ENCODE peak calls at places on chromosomes 11 and 22, in six cellular contexts. F is neuronal stem cell, D is H9, A is H1, M is IMR-90, P is mesendoderm. L is an unnamed sample.

GRCh38 chr22:27531782-27532530 is 269.6 kb downstream of the MN1 start:
- DNase-seq in P (peak), A (no peak), M (peak), F (no peak), D (no peak), L (peak)

GRCh38 chr11:69123593-69124545 is 31.9 kb upstream of the SMIM38 start:
- DNase-seq in F (no peak), D (no peak), M (no peak), A (no peak), P (peak), L (no peak)

GRCh38 chr22:48951836-48952235 is 875.8 kb downstream of the BRD1 start:
- DNase-seq in D (peak), F (no peak), P (no peak), M (no peak), A (no peak), L (no peak)

GRCh38 chr11:6695377-6695776 is 12.2 kb upstream of the MRPL17 start:
- DNase-seq in F (no peak), P (no peak), D (no peak), A (no peak), M (peak), L (no peak)

GRCh38 chr11:69409812-69410645 is 71.4 kb upstream of the LINC01488 start:
- DNase-seq in D (no peak), M (no peak), F (no peak), A (no peak), P (no peak), L (no peak)

GRCh38 chr11:7577883-7578242 is 64.1 kb downstream of the PPFIBP2 start:
- DNase-seq in P (peak), A (no peak), D (peak), F (no peak), M (peak), L (peak)

GRCh38 chr11:77560605-77561004 is 29.1 kb upstream of the AQP11 start:
- DNase-seq in M (peak), D (no peak), F (no peak), P (peak), A (no peak), L (peak)

GRCh38 chr11:112789481-112789880 is 171.7 kb upstream of the NCAM1 start:
- DNase-seq in D (no peak), A (no peak), F (no peak), P (no peak), M (no peak), L (no peak)

GRCh38 chr11:86812981-86813380 is 12.6 kb downstream of the PRSS23 start:
- DNase-seq in A (no peak), F (no peak), D (no peak), P (no peak), M (peak), L (no peak)

GRCh38 chr11:124402326-124402922 is 3.6 kb upstream of the OR8B3 start:
- DNase-seq in P (peak), M (peak), D (peak), F (peak), A (peak), L (peak)

GRCh38 chr11:84514436-84514835 is 1112.7 kb downstream of the DLG2 start:
- DNase-seq in F (no peak), P (no peak), M (no peak), A (no peak), D (no peak), L (no peak)

GRCh38 chr11:116053538-116053919 is 549.3 kb upstream of the CADM1 start:
- DNase-seq in M (no peak), D (no peak), F (no peak), P (no peak), A (no peak), L (no peak)

GRCh38 chr22:48153726-48154125 is 1391.3 kb downstream of the TBC1D22A start:
- DNase-seq in P (no peak), F (no peak), M (no peak), A (no peak), D (no peak), L (no peak)

GRCh38 chr22:39185601-39186012 is 33.1 kb upstream of the CBX7 start:
- DNase-seq in D (no peak), P (no peak), F (no peak), A (no peak), M (peak), L (no peak)

GRCh38 chr22:50260434-50260800 is 1.1 kb downstream of the MAPK12 start:
- DNase-seq in F (no peak), M (no peak), P (no peak), D (no peak), A (no peak), L (no peak)
- H4K8ac ChIP-seq in F (peak), M (peak), P (no peak), D (no peak), A (no peak), L (no peak)

GRCh38 chr22:30234786-30235470 is 11.6 kb downstream of the LIF start:
- DNase-seq in A (no peak), F (no peak), P (peak), M (peak), D (no peak), L (no peak)

GRCh38 chr22:30236875-30237274 is 9.7 kb downstream of the LIF start:
- DNase-seq in D (no peak), A (no peak), P (no peak), M (no peak), F (no peak), L (no peak)

GRCh38 chr22:30238136-30238535 is 8.4 kb downstream of the LIF start:
- DNase-seq in A (no peak), P (no peak), M (no peak), D (no peak), F (no peak), L (no peak)

GRCh38 chr22:30233582-30233981 is 13.0 kb downstream of the LIF start:
- DNase-seq in A (no peak), M (no peak), F (no peak), D (no peak), P (no peak), L (no peak)

DNA sequence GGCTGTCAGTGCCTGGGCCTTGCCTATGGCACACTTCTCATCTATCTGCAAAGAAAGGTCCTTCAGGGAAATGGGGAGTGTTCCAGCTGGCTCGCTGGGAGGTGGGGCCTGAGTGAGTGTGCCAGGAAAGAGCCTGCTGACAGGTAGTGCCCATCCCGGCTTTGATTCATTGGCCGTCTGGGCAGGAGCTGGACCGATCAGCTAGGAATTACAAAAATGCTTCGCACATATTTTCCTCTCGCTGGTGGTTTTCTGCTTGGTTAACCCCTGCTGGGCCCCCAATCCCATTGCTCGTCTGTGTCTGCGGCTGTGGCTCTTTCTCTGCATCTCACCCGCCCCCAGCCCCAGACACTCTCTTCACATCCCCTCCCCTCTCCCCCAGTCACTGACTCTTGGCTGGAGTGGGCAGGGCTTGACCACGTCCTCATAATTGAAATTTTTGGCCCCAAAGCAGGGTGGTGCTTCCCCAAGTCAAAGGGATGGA is 10.8 kb downstream of the LIF start:
- DNase-seq in A (no peak), F (no peak), D (no peak), M (peak), P (peak), L (no peak)
- H4K8ac ChIP-seq in A (peak), F (no peak), D (no peak), M (peak), P (no peak), L (peak)

GRCh38 chr11:128174465-128175101 is 412.8 kb downstream of the ETS1 start:
- DNase-seq in F (no peak), A (no peak), D (peak), M (peak), P (peak), L (peak)
- H4K8ac ChIP-seq in F (no peak), A (no peak), D (no peak), M (no peak), P (no peak), L (peak)

DNA sequence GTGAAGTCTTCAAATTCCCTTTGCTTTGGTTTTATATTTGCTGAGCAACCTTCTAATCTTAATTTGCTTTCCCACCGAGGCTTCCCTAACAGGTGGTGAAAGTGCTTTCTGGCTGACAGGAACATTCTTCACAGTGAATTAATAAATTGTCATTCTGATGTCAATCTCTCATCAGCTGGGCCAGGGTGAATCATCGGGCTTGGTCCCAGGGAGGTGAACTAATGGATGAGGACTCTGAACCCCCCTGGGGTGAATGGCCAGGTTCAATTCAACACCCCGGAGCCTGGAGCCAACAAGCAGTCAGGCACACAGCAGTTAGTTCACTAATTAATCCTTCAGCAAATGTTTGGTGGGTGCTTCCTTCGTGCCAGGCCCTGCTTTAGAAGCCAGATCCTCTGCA is 155.4 kb upstream of the PDGFD start:
- DNase-seq in D (no peak), F (no peak), M (no peak), A (no peak), P (no peak), L (no peak)
- H4K8ac ChIP-seq in D (no peak), F (no peak), M (no peak), A (no peak), P (no peak), L (no peak)

L was measured in trophoblast cell.